ENCODE peak calls at places on chromosomes 3 and 15, in eight cellular contexts. N, W, R, T, O, B, I and C are unnamed samples.

GRCh38 chr3:196996454-196997265 is 28.0 kb upstream of the PIGZ start:
- DNase-seq in N (no peak), W (no peak), R (no peak), T (peak; percentile 58), O (no peak), B (no peak), I (peak; percentile 36), C (no peak)

GRCh38 chr3:59404064-59404463 is 354.2 kb upstream of the CFAP20DC start:
- DNase-seq in N (no peak), W (no peak), R (no peak), T (no peak), O (no peak), B (no peak), I (no peak), C (no peak)

GRCh38 chr3:159766563-159767185 is 222.0 kb upstream of the IL12A start:
- DNase-seq in N (peak; percentile 24), W (peak; percentile 26), R (no peak), T (no peak), O (no peak), B (no peak), I (no peak), C (no peak)

GRCh38 chr15:76431936-76432335 is 95.4 kb downstream of the ISL2 start:
- DNase-seq in N (no peak), W (no peak), R (peak; percentile 5), T (no peak), O (no peak), B (no peak), I (no peak), C (no peak)

GRCh38 chr15:76730262-76730661 is 174.9 kb downstream of the SCAPER start:
- DNase-seq in N (no peak), W (no peak), R (no peak), T (no peak), O (no peak), B (no peak), I (no peak), C (no peak)

GRCh38 chr3:197468167-197468566 is 87.6 kb downstream of the BDH1 start:
- DNase-seq in N (no peak), W (no peak), R (no peak), T (no peak), O (no peak), B (no peak), I (no peak), C (no peak)

GRCh38 chr3:66279168-66279567 is 58.4 kb downstream of the SLC25A26 start:
- DNase-seq in N (no peak), W (peak; percentile 39), R (no peak), T (no peak), O (no peak), B (no peak), I (no peak), C (no peak)

GRCh38 chr3:56985460-56986327 is 74.8 kb upstream of the SPATA12 start:
- DNase-seq in N (no peak), W (no peak), R (no peak), T (no peak), O (no peak), B (peak; percentile 38), I (no peak), C (no peak)

GRCh38 chr3:52532517-52532837 is 1.2 kb downstream of the NT5DC2 start:
- DNase-seq in N (peak; percentile 41), W (no peak), R (no peak), T (peak; percentile 60), O (peak; percentile 73), B (peak; percentile 58), I (no peak), C (no peak)

GRCh38 chr3:151552589-151552988 is 91.7 kb upstream of the IGSF10 start:
- DNase-seq in N (no peak), W (no peak), R (no peak), T (no peak), O (no peak), B (no peak), I (no peak), C (no peak)

GRCh38 chr3:54008099-54008498 is 114.3 kb upstream of the CACNA2D3 start:
- DNase-seq in N (no peak), W (no peak), R (no peak), T (no peak), O (no peak), B (no peak), I (no peak), C (no peak)

GRCh38 chr15:71747128-71748083 is 62.9 kb upstream of the NR2E3 start:
- DNase-seq in N (no peak), W (no peak), R (peak; percentile 96), T (no peak), O (no peak), B (no peak), I (no peak), C (no peak)

GRCh38 chr3:12471228-12471627 is 13.1 kb upstream of the TSEN2 start:
- DNase-seq in N (no peak), W (no peak), R (peak; percentile 55), T (no peak), O (peak; percentile 56), B (no peak), I (no peak), C (peak; percentile 8)

GRCh38 chr3:59425942-59426341 is 376.1 kb upstream of the CFAP20DC start:
- DNase-seq in N (no peak), W (peak; percentile 17), R (no peak), T (no peak), O (peak; percentile 75), B (peak; percentile 7), I (no peak), C (no peak)

GRCh38 chr3:169091196-169091595 is 572.3 kb downstream of the MECOM start:
- DNase-seq in N (no peak), W (no peak), R (no peak), T (no peak), O (no peak), B (no peak), I (no peak), C (no peak)

GRCh38 chr3:169945313-169945712 is 21.3 kb upstream of the SEC62 start:
- DNase-seq in N (peak; percentile 15), W (peak; percentile 90), R (no peak), T (no peak), O (no peak), B (peak; percentile 93), I (no peak), C (no peak)

GRCh38 chr3:48130321-48130881 is 57.8 kb downstream of the CDC25A start:
- DNase-seq in N (peak; percentile 89), W (no peak), R (peak; percentile 37), T (peak; percentile 84), O (no peak), B (no peak), I (peak; percentile 71), C (no peak)

GRCh38 chr3:28924744-28925360 is 356.0 kb upstream of the RBMS3 start:
- DNase-seq in N (no peak), W (no peak), R (no peak), T (no peak), O (no peak), B (no peak), I (no peak), C (no peak)

GRCh38 chr3:53709856-53710674 is 136.2 kb downstream of the CHDH start:
- DNase-seq in N (peak; percentile 53), W (peak; percentile 67), R (no peak), T (peak; percentile 83), O (peak; percentile 53), B (peak; percentile 59), I (peak; percentile 80), C (peak; percentile 12)

GRCh38 chr3:32002536-32003368 is 21.2 kb downstream of the ZNF860 start:
- DNase-seq in N (no peak), W (no peak), R (no peak), T (no peak), O (no peak), B (no peak), I (no peak), C (no peak)

GRCh38 chr3:45644467-45645201 is 44.6 kb upstream of the SACM1L start:
- DNase-seq in N (no peak), W (no peak), R (no peak), T (no peak), O (no peak), B (no peak), I (no peak), C (no peak)

DNA sequence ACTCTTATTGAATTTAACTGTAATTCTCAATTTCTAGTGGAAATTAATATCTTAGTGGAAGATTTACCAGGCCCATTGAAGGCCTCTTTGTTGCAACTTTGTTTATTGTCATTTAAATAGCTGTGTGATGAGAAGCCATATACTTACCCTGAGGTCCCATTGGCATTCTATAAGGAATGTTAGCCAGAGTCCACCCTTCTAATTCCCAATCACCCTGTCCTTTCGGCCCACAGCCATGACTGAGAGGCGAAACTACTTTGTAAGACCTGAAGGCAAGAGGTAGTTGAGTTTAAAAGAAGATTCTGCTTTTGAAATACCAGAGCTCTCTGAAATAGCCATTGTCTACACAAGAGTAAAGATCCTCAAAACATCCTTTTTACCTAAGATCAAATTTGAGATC is 290.5 kb upstream of the RARB start:
- DNase-seq in N (no peak), W (no peak), R (no peak), T (no peak), O (no peak), B (no peak), I (no peak), C (no peak)
- H3K36me3 ChIP-seq in N (no peaks in the 10 kb centered on the region), W (no peaks in the 10 kb centered on the region), R (no peaks in the 10 kb centered on the region), T (no peaks in the 10 kb centered on the region), O (no peaks in the 10 kb centered on the region), B (no peaks in the 10 kb centered on the region), I (no peaks in the 10 kb centered on the region), C (no peaks in the 10 kb centered on the region)

GRCh38 chr15:90114451-90114901 is 12.2 kb upstream of the IDH2 start:
- DNase-seq in N (no peak), W (no peak), R (no peak), T (no peak), O (no peak), B (no peak), I (no peak), C (no peak)
- H3K36me3 ChIP-seq in N (no peaks in the 10 kb centered on the region), W (no peaks in the 10 kb centered on the region), R (no peaks in the 10 kb centered on the region), T (peaks cover 3% of the 10 kb centered on the region), O (no peaks in the 10 kb centered on the region), B (no peaks in the 10 kb centered on the region), I (no peaks in the 10 kb centered on the region), C (no peaks in the 10 kb centered on the region)

DNA sequence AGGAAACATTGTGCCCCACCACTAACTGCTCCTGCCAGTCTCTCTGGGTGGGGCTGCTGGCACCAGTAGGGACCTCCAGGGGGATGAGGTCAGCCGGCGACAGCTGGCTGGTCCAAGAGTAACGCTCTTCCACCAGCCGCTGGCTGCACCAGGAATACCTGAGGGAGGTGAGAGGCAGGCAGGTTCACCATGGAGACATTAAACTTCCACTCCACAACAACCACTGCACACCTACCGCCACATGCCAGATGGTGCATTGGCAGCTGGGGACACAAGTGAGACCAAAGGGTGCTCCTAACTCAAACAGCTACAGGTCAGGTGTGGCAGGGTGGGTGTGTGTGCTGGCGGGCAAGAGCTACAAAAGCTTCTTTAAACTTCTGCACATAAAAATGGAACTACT is 4.5 kb downstream of the POLG start:
- DNase-seq in N (no peak), W (no peak), R (no peak), T (no peak), O (no peak), B (no peak), I (no peak), C (no peak)
- H3K36me3 ChIP-seq in N (no peaks in the 10 kb centered on the region), W (peaks cover 46% of the 10 kb centered on the region), R (peaks cover 5% of the 10 kb centered on the region), T (peaks cover 11% of the 10 kb centered on the region), O (peaks cover 76% of the 10 kb centered on the region), B (peaks cover 84% of the 10 kb centered on the region), I (peaks cover 37% of the 10 kb centered on the region), C (peaks cover 73% of the 10 kb centered on the region)

GRCh38 chr3:16347548-16347947 is 82.5 kb downstream of the OXNAD1 start:
- DNase-seq in N (no peak), W (no peak), R (no peak), T (no peak), O (no peak), B (no peak), I (no peak), C (no peak)
- H3K36me3 ChIP-seq in N (no peaks in the 10 kb centered on the region), W (no peaks in the 10 kb centered on the region), R (no peaks in the 10 kb centered on the region), T (peaks cover 4% of the 10 kb centered on the region), O (peaks cover 31% of the 10 kb centered on the region), B (peaks cover 100% of the 10 kb centered on the region), I (no peaks in the 10 kb centered on the region), C (peaks cover 35% of the 10 kb centered on the region)

GRCh38 chr3:98778383-98778782 is 15.2 kb downstream of the ST3GAL6 start:
- DNase-seq in N (no peak), W (no peak), R (no peak), T (no peak), O (no peak), B (no peak), I (no peak), C (no peak)
- H3K36me3 ChIP-seq in N (no peaks in the 10 kb centered on the region), W (peaks cover 27% of the 10 kb centered on the region), R (no peaks in the 10 kb centered on the region), T (peaks cover 2% of the 10 kb centered on the region), O (no peaks in the 10 kb centered on the region), B (no peaks in the 10 kb centered on the region), I (no peaks in the 10 kb centered on the region), C (no peaks in the 10 kb centered on the region)